ENCODE peak calls at places on chromosomes 13 and 19, in six cellular contexts. N is posterior cingulate gyrus; G is H9; A is RCC 7860; C is stimulated activated naive CD8-positive, alpha-beta T cell treated with anti-CD3 and anti-CD28 coated beads, Interleukin-15, amount 100 ng/mL, for 72 hours; X is GOT3. F is an unnamed sample.

GRCh38 chr19:6752257-6753177 is 13.0 kb downstream of the TRIP10 start:
- DNase-seq in N (no peak), X (no peak), A (no peak), G (peak; percentile 95), C (no peak), F (no peak)

GRCh38 chr13:50400930-50401553 is 385.8 kb downstream of the KCNRG start:
- DNase-seq in N (peak; percentile 45), A (peak; percentile 5), G (no peak), X (no peak), C (no peak), F (no peak)

GRCh38 chr13:28859069-28859468 is 38.9 kb downstream of the MTUS2 start:
- DNase-seq in C (no peak), N (no peak), X (no peak), G (no peak), A (no peak), F (no peak)

GRCh38 chr13:44726214-44726613 is 150.1 kb upstream of the TSC22D1 start:
- DNase-seq in C (no peak), X (no peak), A (no peak), N (no peak), G (no peak), F (no peak)

GRCh38 chr19:49110567-49110966 is 3.6 kb upstream of the LIN7B start:
- DNase-seq in C (no peak), N (no peak), X (no peak), A (no peak), G (no peak), F (no peak)

GRCh38 chr19:17779281-17779930 is 15.5 kb upstream of the B3GNT3 start:
- DNase-seq in G (peak; percentile 93), X (no peak), A (no peak), C (no peak), N (peak; percentile 28), F (no peak)

GRCh38 chr19:46635920-46636761 is at the start of gene GNG8:
- DNase-seq in G (no peak), X (no peak), N (peak; percentile 29), A (no peak), C (no peak), F (no peak)

GRCh38 chr19:51086153-51086850 is 3.6 kb upstream of the KLK14 start:
- DNase-seq in X (no peak), A (no peak), N (no peak), C (no peak), G (no peak), F (no peak)

GRCh38 chr19:12833747-12834417 is 497 bp downstream of the RTBDN start:
- DNase-seq in C (peak; percentile 43), G (peak; percentile 70), N (no peak), X (no peak), A (no peak), F (peak; percentile 61)

GRCh38 chr19:10095948-10096614 is 6.4 kb downstream of the ANGPTL6 start:
- DNase-seq in N (peak; percentile 73), G (peak; percentile 91), A (peak; percentile 68), C (peak; percentile 89), X (peak; percentile 70), F (peak; percentile 96)

GRCh38 chr13:82749551-82749950 is 1132.7 kb downstream of the SLITRK1 start:
- DNase-seq in C (no peak), N (no peak), A (no peak), G (no peak), X (no peak), F (no peak)

GRCh38 chr13:113981201-113981605 is 7.3 kb upstream of the C13orf46 start:
- DNase-seq in N (no peak), A (peak; percentile 50), G (no peak), X (no peak), C (no peak), F (peak; percentile 100)

GRCh38 chr19:55206664-55207500 is 2.4 kb downstream of the PTPRH start:
- DNase-seq in G (peak; percentile 87), N (peak; percentile 69), X (peak; percentile 32), C (peak; percentile 32), A (peak; percentile 66), F (peak; percentile 84)

GRCh38 chr13:45702088-45702487 is at the start of gene CBY2:
- DNase-seq in X (no peak), N (no peak), C (no peak), G (no peak), A (no peak), F (no peak)

GRCh38 chr13:111020546-111020945 is 94.6 kb upstream of the ARHGEF7 start:
- DNase-seq in A (no peak), G (no peak), C (no peak), X (no peak), N (no peak), F (no peak)